ENCODE peak calls at places on chromosomes 6 and 20, in seven cellular contexts. One of them, this sample, is unnamed.

GRCh38 chr6:35468980-35469710 is 944 bp downstream of the RPL10A start:
- DNase-seq in dorsolateral prefrontal cortex: peak; percentile 26
- DNase-seq in hepatocyte: no peak
- DNase-seq in tibial nerve: no peak
- DNase-seq in astrocyte of the spinal cord: no peak
- DNase-seq in upper lobe of right lung: peak; percentile 75
- DNase-seq in cardiac fibroblast: no peak
- DNase-seq in this sample: peak; percentile 13

GRCh38 chr20:23048283-23049200 is 930 bp downstream of the THBD start:
- DNase-seq in dorsolateral prefrontal cortex: no peak
- DNase-seq in hepatocyte: peak; percentile 76
- DNase-seq in tibial nerve: peak; percentile 37
- DNase-seq in astrocyte of the spinal cord: no peak
- DNase-seq in upper lobe of right lung: peak; percentile 88
- DNase-seq in cardiac fibroblast: peak; percentile 47
- DNase-seq in this sample: peak; percentile 17

GRCh38 chr6:81668615-81669047 is 83.8 kb downstream of the TENT5A start:
- DNase-seq in dorsolateral prefrontal cortex: no peak
- DNase-seq in hepatocyte: no peak
- DNase-seq in tibial nerve: no peak
- DNase-seq in astrocyte of the spinal cord: no peak
- DNase-seq in upper lobe of right lung: no peak
- DNase-seq in cardiac fibroblast: no peak
- DNase-seq in this sample: no peak

GRCh38 chr6:125094563-125094962 is 59.0 kb upstream of the TPD52L1 start:
- DNase-seq in dorsolateral prefrontal cortex: no peak
- DNase-seq in hepatocyte: no peak
- DNase-seq in tibial nerve: no peak
- DNase-seq in astrocyte of the spinal cord: peak; percentile 42
- DNase-seq in upper lobe of right lung: no peak
- DNase-seq in cardiac fibroblast: peak; percentile 62
- DNase-seq in this sample: peak; percentile 33

GRCh38 chr6:6975395-6976111 is 132.2 kb upstream of the RREB1 start:
- DNase-seq in dorsolateral prefrontal cortex: no peak
- DNase-seq in hepatocyte: no peak
- DNase-seq in tibial nerve: no peak
- DNase-seq in astrocyte of the spinal cord: no peak
- DNase-seq in upper lobe of right lung: no peak
- DNase-seq in cardiac fibroblast: no peak
- DNase-seq in this sample: no peak

GRCh38 chr6:141552463-141552862 is 580.3 kb upstream of the GJE1 start:
- DNase-seq in dorsolateral prefrontal cortex: no peak
- DNase-seq in hepatocyte: peak; percentile 67
- DNase-seq in tibial nerve: no peak
- DNase-seq in astrocyte of the spinal cord: peak; percentile 90
- DNase-seq in upper lobe of right lung: no peak
- DNase-seq in cardiac fibroblast: peak; percentile 97
- DNase-seq in this sample: peak; percentile 72

GRCh38 chr20:58688838-58689237 is 3.8 kb upstream of the NPEPL1 start:
- DNase-seq in dorsolateral prefrontal cortex: no peak
- DNase-seq in hepatocyte: no peak
- DNase-seq in tibial nerve: no peak
- DNase-seq in astrocyte of the spinal cord: no peak
- DNase-seq in upper lobe of right lung: no peak
- DNase-seq in cardiac fibroblast: no peak
- DNase-seq in this sample: peak; percentile 17

GRCh38 chr6:18601515-18602035 is 214.4 kb downstream of the RNF144B start:
- DNase-seq in dorsolateral prefrontal cortex: no peak
- DNase-seq in hepatocyte: no peak
- DNase-seq in tibial nerve: no peak
- DNase-seq in astrocyte of the spinal cord: no peak
- DNase-seq in upper lobe of right lung: no peak
- DNase-seq in cardiac fibroblast: no peak
- DNase-seq in this sample: no peak

GRCh38 chr6:1908784-1909183 is 299.1 kb downstream of the FOXC1 start:
- DNase-seq in dorsolateral prefrontal cortex: no peak
- DNase-seq in hepatocyte: no peak
- DNase-seq in tibial nerve: no peak
- DNase-seq in astrocyte of the spinal cord: no peak
- DNase-seq in upper lobe of right lung: no peak
- DNase-seq in cardiac fibroblast: no peak
- DNase-seq in this sample: no peak

GRCh38 chr6:160347259-160348208 is 644 bp upstream of the SLC22A3 start:
- DNase-seq in dorsolateral prefrontal cortex: no peak
- DNase-seq in hepatocyte: no peak
- DNase-seq in tibial nerve: no peak
- DNase-seq in astrocyte of the spinal cord: no peak
- DNase-seq in upper lobe of right lung: peak; percentile 75
- DNase-seq in cardiac fibroblast: no peak
- DNase-seq in this sample: no peak

GRCh38 chr20:32155017-32155965 is 45.8 kb downstream of the TM9SF4 start:
- DNase-seq in dorsolateral prefrontal cortex: peak; percentile 29
- DNase-seq in hepatocyte: peak; percentile 71
- DNase-seq in tibial nerve: peak; percentile 63
- DNase-seq in astrocyte of the spinal cord: peak; percentile 63
- DNase-seq in upper lobe of right lung: peak; percentile 94
- DNase-seq in cardiac fibroblast: peak; percentile 97
- DNase-seq in this sample: peak; percentile 71

GRCh38 chr20:35093245-35093884 is 758 bp upstream of the TRPC4AP start:
- DNase-seq in dorsolateral prefrontal cortex: no peak
- DNase-seq in hepatocyte: peak; percentile 15
- DNase-seq in tibial nerve: no peak
- DNase-seq in astrocyte of the spinal cord: peak; percentile 82
- DNase-seq in upper lobe of right lung: no peak
- DNase-seq in cardiac fibroblast: peak; percentile 85
- DNase-seq in this sample: peak; percentile 82

GRCh38 chr20:2663364-2663886 is 591 bp downstream of the IDH3B start:
- DNase-seq in dorsolateral prefrontal cortex: no peak
- DNase-seq in hepatocyte: no peak
- DNase-seq in tibial nerve: no peak
- DNase-seq in astrocyte of the spinal cord: no peak
- DNase-seq in upper lobe of right lung: no peak
- DNase-seq in cardiac fibroblast: no peak
- DNase-seq in this sample: no peak

GRCh38 chr6:145850671-145851070 is 36.1 kb upstream of the FBXO30 start:
- DNase-seq in dorsolateral prefrontal cortex: no peak
- DNase-seq in hepatocyte: no peak
- DNase-seq in tibial nerve: no peak
- DNase-seq in astrocyte of the spinal cord: no peak
- DNase-seq in upper lobe of right lung: no peak
- DNase-seq in cardiac fibroblast: no peak
- DNase-seq in this sample: no peak

GRCh38 chr20:846894-847278 is 13.4 kb downstream of the FAM110A start:
- DNase-seq in dorsolateral prefrontal cortex: no peak
- DNase-seq in hepatocyte: no peak
- DNase-seq in tibial nerve: no peak
- DNase-seq in astrocyte of the spinal cord: no peak
- DNase-seq in upper lobe of right lung: peak; percentile 72
- DNase-seq in cardiac fibroblast: no peak
- DNase-seq in this sample: no peak

GRCh38 chr6:166770216-166771116 is 143.4 kb upstream of the RPS6KA2 start:
- DNase-seq in dorsolateral prefrontal cortex: no peak
- DNase-seq in hepatocyte: no peak
- DNase-seq in tibial nerve: no peak
- DNase-seq in astrocyte of the spinal cord: no peak
- DNase-seq in upper lobe of right lung: no peak
- DNase-seq in cardiac fibroblast: no peak
- DNase-seq in this sample: no peak

GRCh38 chr20:21280496-21281016 is 22.6 kb upstream of the XRN2 start:
- DNase-seq in dorsolateral prefrontal cortex: peak; percentile 30
- DNase-seq in hepatocyte: no peak
- DNase-seq in tibial nerve: no peak
- DNase-seq in astrocyte of the spinal cord: no peak
- DNase-seq in upper lobe of right lung: no peak
- DNase-seq in cardiac fibroblast: no peak
- DNase-seq in this sample: no peak

DNA sequence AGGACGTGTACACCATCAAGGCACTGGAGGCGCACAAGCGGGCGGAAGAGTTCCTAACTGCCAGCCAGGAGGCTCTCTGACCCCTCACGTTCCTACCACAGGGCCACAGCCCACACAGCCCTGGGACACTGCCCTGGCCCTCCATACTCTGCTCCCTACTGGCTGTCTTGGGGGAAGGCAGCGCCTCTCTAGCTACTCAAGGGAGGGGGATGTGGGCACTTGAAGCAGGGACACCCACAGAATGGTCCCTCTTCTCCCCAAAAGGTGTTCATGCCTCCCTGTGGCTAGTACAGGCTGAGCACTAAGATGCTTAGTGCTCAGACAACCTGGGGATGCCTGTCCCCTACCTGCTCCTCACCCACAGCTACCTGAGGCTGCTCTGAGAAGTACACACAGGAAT is 2.5 kb downstream of the MEA1 start:
- DNase-seq in dorsolateral prefrontal cortex: no peak
- DNase-seq in hepatocyte: no peak
- DNase-seq in tibial nerve: no peak
- DNase-seq in astrocyte of the spinal cord: no peak
- DNase-seq in upper lobe of right lung: no peak
- DNase-seq in cardiac fibroblast: no peak
- DNase-seq in this sample: no peak
- TF ChIP-seq CTCF in dorsolateral prefrontal cortex: no peak
- TF ChIP-seq CTCF in hepatocyte: no peak
- TF ChIP-seq CTCF in tibial nerve: no peak
- TF ChIP-seq CTCF in astrocyte of the spinal cord: no peak
- TF ChIP-seq CTCF in upper lobe of right lung: no peak
- TF ChIP-seq CTCF in cardiac fibroblast: no peak
- TF ChIP-seq CTCF in this sample: no peak

GRCh38 chr6:33276581-33276863 is 401 bp upstream of the B3GALT4 start:
- DNase-seq in dorsolateral prefrontal cortex: no peak
- DNase-seq in hepatocyte: no peak
- DNase-seq in tibial nerve: no peak
- DNase-seq in astrocyte of the spinal cord: no peak
- DNase-seq in upper lobe of right lung: no peak
- DNase-seq in cardiac fibroblast: no peak
- DNase-seq in this sample: no peak

GRCh38 chr6:33273129-33273923 is 1.5 kb downstream of the RPS18 start:
- DNase-seq in dorsolateral prefrontal cortex: no peak
- DNase-seq in hepatocyte: no peak
- DNase-seq in tibial nerve: no peak
- DNase-seq in astrocyte of the spinal cord: no peak
- DNase-seq in upper lobe of right lung: no peak
- DNase-seq in cardiac fibroblast: peak; percentile 18
- DNase-seq in this sample: no peak

GRCh38 chr6:33272358-33273128 is 668 bp downstream of the RPS18 start:
- DNase-seq in dorsolateral prefrontal cortex: no peak
- DNase-seq in hepatocyte: no peak
- DNase-seq in tibial nerve: no peak
- DNase-seq in astrocyte of the spinal cord: no peak
- DNase-seq in upper lobe of right lung: no peak
- DNase-seq in cardiac fibroblast: no peak
- DNase-seq in this sample: no peak

GRCh38 chr6:33271608-33272357 is at the start of the genes RPS18 and VPS52:
- DNase-seq in dorsolateral prefrontal cortex: peak; percentile 95
- DNase-seq in hepatocyte: peak; percentile 98
- DNase-seq in tibial nerve: peak; percentile 88
- DNase-seq in astrocyte of the spinal cord: peak; percentile 99
- DNase-seq in upper lobe of right lung: peak; percentile 91
- DNase-seq in cardiac fibroblast: peak; percentile 100
- DNase-seq in this sample: peak; percentile 100

DNA sequence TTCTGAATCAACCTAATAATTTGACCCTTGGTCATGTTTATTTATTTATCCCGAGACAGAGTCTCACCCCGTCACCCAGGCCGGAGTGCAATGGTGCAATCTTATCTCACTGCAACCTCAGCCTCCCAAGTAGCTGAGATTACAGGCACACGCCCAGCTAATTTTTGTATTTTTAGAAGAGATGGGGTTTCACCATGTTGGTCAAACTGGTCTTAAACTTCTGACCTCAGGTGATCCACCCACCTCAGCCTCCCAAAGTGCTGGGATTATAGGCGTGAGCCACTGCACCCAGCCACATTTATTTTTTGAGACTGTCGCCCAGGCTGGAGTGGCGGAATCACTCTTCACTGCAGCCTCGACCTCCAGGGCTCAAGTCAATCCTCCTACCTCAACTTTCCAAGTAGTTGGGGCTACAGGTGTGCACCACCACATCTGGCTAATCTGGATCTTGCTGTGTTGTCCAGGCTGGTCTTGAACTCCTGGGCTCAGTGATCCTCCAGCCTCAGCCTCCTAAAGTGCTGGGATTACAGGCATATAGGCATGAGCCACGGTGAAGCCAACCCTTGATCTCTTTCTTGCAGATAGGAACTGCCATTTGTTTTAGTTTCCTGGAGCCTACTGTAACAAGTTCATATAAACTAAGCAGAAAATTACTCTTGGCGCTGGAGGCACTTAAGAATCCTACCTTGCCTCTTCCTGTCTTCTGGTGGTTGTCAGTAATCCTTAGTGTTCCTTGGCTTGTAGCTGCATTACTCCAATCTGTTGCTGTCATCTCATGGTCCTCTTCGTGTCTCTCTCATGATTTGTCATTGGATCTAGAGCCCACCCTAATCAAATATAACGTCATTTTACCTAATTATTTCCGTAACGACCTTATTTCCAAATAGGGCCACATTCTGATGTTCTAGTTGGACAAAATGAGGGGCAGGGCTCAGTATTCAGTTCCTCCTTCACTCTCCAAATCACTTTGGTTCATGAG is 2.3 kb downstream of the RPS18 start:
- DNase-seq in dorsolateral prefrontal cortex: no peak
- DNase-seq in hepatocyte: no peak
- DNase-seq in tibial nerve: no peak
- DNase-seq in astrocyte of the spinal cord: no peak
- DNase-seq in upper lobe of right lung: no peak
- DNase-seq in cardiac fibroblast: no peak
- DNase-seq in this sample: peak; percentile 17
- H3K4me3 ChIP-seq in dorsolateral prefrontal cortex: no peak overlapping the region
- H3K4me3 ChIP-seq in hepatocyte: no peak overlapping the region
- H3K4me3 ChIP-seq in tibial nerve: no peak overlapping the region
- H3K4me3 ChIP-seq in astrocyte of the spinal cord: peak overlapping the region; percentile 84
- H3K4me3 ChIP-seq in upper lobe of right lung: no peak overlapping the region
- H3K4me3 ChIP-seq in cardiac fibroblast: peak overlapping the region; percentile 95
- H3K4me3 ChIP-seq in this sample: peak overlapping the region; percentile 99

GRCh38 chr6:55888917-55889316 is 13.5 kb upstream of the BMP5 start:
- DNase-seq in dorsolateral prefrontal cortex: no peak
- DNase-seq in hepatocyte: no peak
- DNase-seq in tibial nerve: no peak
- DNase-seq in astrocyte of the spinal cord: no peak
- DNase-seq in upper lobe of right lung: no peak
- DNase-seq in cardiac fibroblast: no peak
- DNase-seq in this sample: no peak
- TF ChIP-seq CTCF in dorsolateral prefrontal cortex: no peak
- TF ChIP-seq CTCF in hepatocyte: no peak
- TF ChIP-seq CTCF in tibial nerve: no peak
- TF ChIP-seq CTCF in astrocyte of the spinal cord: no peak
- TF ChIP-seq CTCF in upper lobe of right lung: no peak
- TF ChIP-seq CTCF in cardiac fibroblast: no peak
- TF ChIP-seq CTCF in this sample: no peak

DNA sequence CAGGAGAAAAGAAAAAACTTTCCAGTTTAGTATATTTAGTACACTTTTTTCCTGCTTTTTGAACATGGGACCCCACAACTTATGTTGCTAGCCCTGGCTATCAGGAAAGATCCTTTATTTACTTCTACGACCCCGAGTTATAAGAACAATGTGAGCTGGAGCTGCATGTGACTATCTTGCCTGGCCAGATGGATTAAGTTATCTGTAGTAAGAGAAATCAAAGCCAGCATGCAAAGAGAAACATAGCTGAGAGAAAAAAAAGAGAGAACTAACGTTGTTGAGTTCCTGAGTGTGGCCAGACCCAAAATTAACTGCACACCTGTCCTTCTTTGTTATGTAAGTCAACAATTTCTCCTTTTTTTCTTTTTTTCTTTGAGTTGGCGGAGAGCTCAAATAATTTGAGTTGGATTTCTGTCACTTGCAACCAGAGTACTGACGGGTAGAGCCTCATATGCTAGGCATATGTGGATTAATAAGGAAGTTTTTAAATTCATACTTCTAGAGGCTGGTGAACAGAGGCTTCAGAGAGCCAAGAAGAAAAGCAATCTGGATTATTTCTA is 219.5 kb downstream of the HACE1 start:
- DNase-seq in dorsolateral prefrontal cortex: no peak
- DNase-seq in hepatocyte: no peak
- DNase-seq in tibial nerve: no peak
- DNase-seq in astrocyte of the spinal cord: no peak
- DNase-seq in upper lobe of right lung: no peak
- DNase-seq in cardiac fibroblast: peak; percentile 33
- DNase-seq in this sample: peak; percentile 36
- H3K4me3 ChIP-seq in dorsolateral prefrontal cortex: no peak overlapping the region
- H3K4me3 ChIP-seq in hepatocyte: no peak overlapping the region
- H3K4me3 ChIP-seq in tibial nerve: no peak overlapping the region
- H3K4me3 ChIP-seq in astrocyte of the spinal cord: no peak overlapping the region
- H3K4me3 ChIP-seq in upper lobe of right lung: no peak overlapping the region
- H3K4me3 ChIP-seq in cardiac fibroblast: no peak overlapping the region
- H3K4me3 ChIP-seq in this sample: no peak overlapping the region

This sample was measured in fibroblast of villous mesenchyme.